ENCODE peak calls at places on chromosomes 11 and 22, in seven cellular contexts. One of them, this sample, is unnamed.

GRCh38 chr11:32429477-32429876 is 5.9 kb downstream of the WT1 start:
- DNase-seq in IMR-90: no peak
- DNase-seq in mesenchymal stem cell: no peak
- DNase-seq in mesendoderm: no peak
- DNase-seq in neuronal stem cell: no peak
- DNase-seq in H9: no peak
- DNase-seq in trophoblast cell: no peak
- DNase-seq in this sample: no peak

GRCh38 chr11:73463359-73463758 is 87.2 kb downstream of the RELT start:
- DNase-seq in IMR-90: peak
- DNase-seq in mesenchymal stem cell: peak
- DNase-seq in mesendoderm: no peak
- DNase-seq in neuronal stem cell: no peak
- DNase-seq in H9: no peak
- DNase-seq in trophoblast cell: peak
- DNase-seq in this sample: no peak

GRCh38 chr22:44623771-44624510 is 78.1 kb upstream of the PRR5 start:
- DNase-seq in IMR-90: peak
- DNase-seq in mesenchymal stem cell: peak
- DNase-seq in mesendoderm: peak
- DNase-seq in neuronal stem cell: no peak
- DNase-seq in H9: peak
- DNase-seq in trophoblast cell: peak
- DNase-seq in this sample: peak

GRCh38 chr11:23206736-23207336 is 346.6 kb upstream of the CCDC179 start:
- DNase-seq in IMR-90: peak
- DNase-seq in mesenchymal stem cell: no peak
- DNase-seq in mesendoderm: no peak
- DNase-seq in neuronal stem cell: no peak
- DNase-seq in H9: no peak
- DNase-seq in trophoblast cell: peak
- DNase-seq in this sample: no peak

GRCh38 chr11:128467610-128468041 is 119.7 kb downstream of the ETS1 start:
- DNase-seq in IMR-90: peak
- DNase-seq in mesenchymal stem cell: peak
- DNase-seq in mesendoderm: peak
- DNase-seq in neuronal stem cell: no peak
- DNase-seq in H9: no peak
- DNase-seq in trophoblast cell: peak
- DNase-seq in this sample: peak

GRCh38 chr11:126719740-126720139 is 280.8 kb downstream of the KIRREL3 start:
- DNase-seq in IMR-90: no peak
- DNase-seq in mesenchymal stem cell: no peak
- DNase-seq in mesendoderm: no peak
- DNase-seq in neuronal stem cell: no peak
- DNase-seq in H9: no peak
- DNase-seq in trophoblast cell: no peak
- DNase-seq in this sample: no peak

GRCh38 chr11:72405009-72405408 is 29.3 kb downstream of the CLPB start:
- DNase-seq in IMR-90: no peak
- DNase-seq in mesenchymal stem cell: no peak
- DNase-seq in mesendoderm: no peak
- DNase-seq in neuronal stem cell: no peak
- DNase-seq in H9: no peak
- DNase-seq in trophoblast cell: peak
- DNase-seq in this sample: no peak

GRCh38 chr11:121476379-121477032 is 23.7 kb upstream of the SORL1-AS1 start:
- DNase-seq in IMR-90: no peak
- DNase-seq in mesenchymal stem cell: no peak
- DNase-seq in mesendoderm: no peak
- DNase-seq in neuronal stem cell: no peak
- DNase-seq in H9: no peak
- DNase-seq in trophoblast cell: no peak
- DNase-seq in this sample: no peak

GRCh38 chr11:32706985-32707736 is 87.3 kb downstream of the CCDC73 start:
- DNase-seq in IMR-90: peak
- DNase-seq in mesenchymal stem cell: peak
- DNase-seq in mesendoderm: no peak
- DNase-seq in neuronal stem cell: no peak
- DNase-seq in H9: no peak
- DNase-seq in trophoblast cell: peak
- DNase-seq in this sample: no peak

GRCh38 chr22:40326905-40327735 is 19.2 kb upstream of the ADSL start:
- DNase-seq in IMR-90: peak
- DNase-seq in mesenchymal stem cell: peak
- DNase-seq in mesendoderm: peak
- DNase-seq in neuronal stem cell: peak
- DNase-seq in H9: peak
- DNase-seq in trophoblast cell: no peak
- DNase-seq in this sample: no peak

GRCh38 chr11:108241370-108242037 is 18.6 kb downstream of the ATM start:
- DNase-seq in IMR-90: peak
- DNase-seq in mesenchymal stem cell: no peak
- DNase-seq in mesendoderm: no peak
- DNase-seq in neuronal stem cell: no peak
- DNase-seq in H9: no peak
- DNase-seq in trophoblast cell: peak
- DNase-seq in this sample: no peak

GRCh38 chr11:108872781-108873291 is 208.0 kb downstream of the DDX10 start:
- DNase-seq in IMR-90: peak
- DNase-seq in mesenchymal stem cell: no peak
- DNase-seq in mesendoderm: no peak
- DNase-seq in neuronal stem cell: no peak
- DNase-seq in H9: no peak
- DNase-seq in trophoblast cell: no peak
- DNase-seq in this sample: no peak

GRCh38 chr11:106988151-106988806 is 30.0 kb downstream of the GUCY1A2 start:
- DNase-seq in IMR-90: peak
- DNase-seq in mesenchymal stem cell: peak
- DNase-seq in mesendoderm: no peak
- DNase-seq in neuronal stem cell: no peak
- DNase-seq in H9: no peak
- DNase-seq in trophoblast cell: no peak
- DNase-seq in this sample: no peak

GRCh38 chr22:49203091-49203862 is 624.4 kb downstream of the BRD1 start:
- DNase-seq in IMR-90: no peak
- DNase-seq in mesenchymal stem cell: no peak
- DNase-seq in mesendoderm: no peak
- DNase-seq in neuronal stem cell: no peak
- DNase-seq in H9: peak
- DNase-seq in trophoblast cell: no peak
- DNase-seq in this sample: no peak

GRCh38 chr11:132999519-132999918 is 532.8 kb downstream of the OPCML start:
- DNase-seq in IMR-90: no peak
- DNase-seq in mesenchymal stem cell: no peak
- DNase-seq in mesendoderm: no peak
- DNase-seq in neuronal stem cell: no peak
- DNase-seq in H9: no peak
- DNase-seq in trophoblast cell: no peak
- DNase-seq in this sample: no peak

GRCh38 chr11:90476442-90477007 is 253.7 kb upstream of the CHORDC1 start:
- DNase-seq in IMR-90: peak
- DNase-seq in mesenchymal stem cell: peak
- DNase-seq in mesendoderm: peak
- DNase-seq in neuronal stem cell: peak
- DNase-seq in H9: peak
- DNase-seq in trophoblast cell: peak
- DNase-seq in this sample: no peak

GRCh38 chr11:133579165-133580031 is 47.1 kb upstream of the OPCML start:
- DNase-seq in IMR-90: no peak
- DNase-seq in mesenchymal stem cell: no peak
- DNase-seq in mesendoderm: peak
- DNase-seq in neuronal stem cell: peak
- DNase-seq in H9: peak
- DNase-seq in trophoblast cell: no peak
- DNase-seq in this sample: peak

GRCh38 chr22:50074551-50075042 is 10.6 kb downstream of the MLC1 start:
- DNase-seq in IMR-90: no peak
- DNase-seq in mesenchymal stem cell: no peak
- DNase-seq in mesendoderm: peak
- DNase-seq in neuronal stem cell: no peak
- DNase-seq in H9: peak
- DNase-seq in trophoblast cell: no peak
- DNase-seq in this sample: no peak

GRCh38 chr11:84993386-84993785 is 633.8 kb downstream of the DLG2 start:
- DNase-seq in IMR-90: no peak
- DNase-seq in mesenchymal stem cell: no peak
- DNase-seq in mesendoderm: peak
- DNase-seq in neuronal stem cell: no peak
- DNase-seq in H9: peak
- DNase-seq in trophoblast cell: no peak
- DNase-seq in this sample: peak

GRCh38 chr11:82969811-82970210 is 68.3 kb downstream of the DDIAS start:
- DNase-seq in IMR-90: no peak
- DNase-seq in mesenchymal stem cell: no peak
- DNase-seq in mesendoderm: no peak
- DNase-seq in neuronal stem cell: no peak
- DNase-seq in H9: no peak
- DNase-seq in trophoblast cell: no peak
- DNase-seq in this sample: no peak

GRCh38 chr11:11480951-11481350 is 127.9 kb upstream of the CSNK2A3 start:
- DNase-seq in IMR-90: peak
- DNase-seq in mesenchymal stem cell: no peak
- DNase-seq in mesendoderm: no peak
- DNase-seq in neuronal stem cell: no peak
- DNase-seq in H9: no peak
- DNase-seq in trophoblast cell: peak
- DNase-seq in this sample: no peak

GRCh38 chr11:46363031-46363407 is 15.8 kb downstream of the DGKZ start:
- DNase-seq in IMR-90: peak
- DNase-seq in mesenchymal stem cell: peak
- DNase-seq in mesendoderm: peak
- DNase-seq in neuronal stem cell: no peak
- DNase-seq in H9: no peak
- DNase-seq in trophoblast cell: peak
- DNase-seq in this sample: no peak

GRCh38 chr11:8532475-8532874 is 61.6 kb downstream of the STK33 start:
- DNase-seq in IMR-90: no peak
- DNase-seq in mesenchymal stem cell: no peak
- DNase-seq in mesendoderm: no peak
- DNase-seq in neuronal stem cell: no peak
- DNase-seq in H9: no peak
- DNase-seq in trophoblast cell: no peak
- DNase-seq in this sample: no peak

GRCh38 chr11:112769170-112769569 is 192.1 kb upstream of the NCAM1 start:
- DNase-seq in IMR-90: no peak
- DNase-seq in mesenchymal stem cell: no peak
- DNase-seq in mesendoderm: no peak
- DNase-seq in neuronal stem cell: no peak
- DNase-seq in H9: no peak
- DNase-seq in trophoblast cell: no peak
- DNase-seq in this sample: no peak

GRCh38 chr11:44147751-44148150 is 52.3 kb downstream of the EXT2 start:
- DNase-seq in IMR-90: no peak
- DNase-seq in mesenchymal stem cell: no peak
- DNase-seq in mesendoderm: no peak
- DNase-seq in neuronal stem cell: no peak
- DNase-seq in H9: no peak
- DNase-seq in trophoblast cell: no peak
- DNase-seq in this sample: no peak

GRCh38 chr11:47376543-47377371 is 1.6 kb downstream of the SPI1 start:
- DNase-seq in IMR-90: no peak
- DNase-seq in mesenchymal stem cell: no peak
- DNase-seq in mesendoderm: peak
- DNase-seq in neuronal stem cell: no peak
- DNase-seq in H9: no peak
- DNase-seq in trophoblast cell: no peak
- DNase-seq in this sample: no peak
- H2AK5ac ChIP-seq in IMR-90: peak
- H2AK5ac ChIP-seq in mesenchymal stem cell: no peak
- H2AK5ac ChIP-seq in mesendoderm: no peak
- H2AK5ac ChIP-seq in neuronal stem cell: peak
- H2AK5ac ChIP-seq in H9: no peak
- H2AK5ac ChIP-seq in trophoblast cell: no peak
- H2AK5ac ChIP-seq in this sample: no peak

GRCh38 chr22:37674951-37675929 is at the start of gene LGALS1:
- DNase-seq in IMR-90: peak
- DNase-seq in mesenchymal stem cell: peak
- DNase-seq in mesendoderm: peak
- DNase-seq in neuronal stem cell: no peak
- DNase-seq in H9: peak
- DNase-seq in trophoblast cell: peak
- DNase-seq in this sample: no peak
- H2AK5ac ChIP-seq in IMR-90: peak
- H2AK5ac ChIP-seq in mesenchymal stem cell: peak
- H2AK5ac ChIP-seq in mesendoderm: no peak
- H2AK5ac ChIP-seq in neuronal stem cell: peak
- H2AK5ac ChIP-seq in H9: no peak
- H2AK5ac ChIP-seq in trophoblast cell: peak
- H2AK5ac ChIP-seq in this sample: no peak

DNA sequence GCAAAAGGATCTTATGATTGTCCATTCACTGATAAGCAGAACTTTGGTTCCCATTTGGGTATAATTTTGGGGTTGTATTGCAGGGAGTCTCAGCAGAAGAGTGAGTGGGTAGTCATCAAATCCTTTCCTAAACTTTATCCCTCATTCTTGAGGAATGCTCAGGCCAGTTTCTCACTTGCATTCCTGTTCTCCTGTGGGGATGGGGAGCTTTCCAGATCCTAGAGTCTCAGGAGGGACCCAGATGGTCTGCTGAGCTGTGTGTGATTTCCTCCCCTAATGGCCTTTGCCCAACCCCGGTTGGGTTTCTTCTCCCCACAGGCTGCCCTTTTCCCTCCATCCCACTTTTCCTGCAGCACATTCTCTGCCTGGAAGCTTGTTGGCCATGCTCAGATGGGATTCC is 79.9 kb downstream of the MIAT start:
- DNase-seq in IMR-90: no peak
- DNase-seq in mesenchymal stem cell: no peak
- DNase-seq in mesendoderm: no peak
- DNase-seq in neuronal stem cell: no peak
- DNase-seq in H9: no peak
- DNase-seq in trophoblast cell: no peak
- DNase-seq in this sample: no peak
- H2AK5ac ChIP-seq in IMR-90: no peak
- H2AK5ac ChIP-seq in mesenchymal stem cell: no peak
- H2AK5ac ChIP-seq in mesendoderm: no peak
- H2AK5ac ChIP-seq in neuronal stem cell: peak
- H2AK5ac ChIP-seq in H9: no peak
- H2AK5ac ChIP-seq in trophoblast cell: no peak
- H2AK5ac ChIP-seq in this sample: no peak

GRCh38 chr11:93905384-93905783 is 55.0 kb upstream of the VSTM5 start:
- DNase-seq in IMR-90: peak
- DNase-seq in mesenchymal stem cell: peak
- DNase-seq in mesendoderm: no peak
- DNase-seq in neuronal stem cell: no peak
- DNase-seq in H9: no peak
- DNase-seq in trophoblast cell: peak
- DNase-seq in this sample: no peak

GRCh38 chr11:93906486-93906885 is 56.1 kb upstream of the VSTM5 start:
- DNase-seq in IMR-90: peak
- DNase-seq in mesenchymal stem cell: no peak
- DNase-seq in mesendoderm: no peak
- DNase-seq in neuronal stem cell: no peak
- DNase-seq in H9: no peak
- DNase-seq in trophoblast cell: peak
- DNase-seq in this sample: no peak

GRCh38 chr11:93903989-93904388 is 53.6 kb upstream of the VSTM5 start:
- DNase-seq in IMR-90: no peak
- DNase-seq in mesenchymal stem cell: no peak
- DNase-seq in mesendoderm: peak
- DNase-seq in neuronal stem cell: no peak
- DNase-seq in H9: peak
- DNase-seq in trophoblast cell: no peak
- DNase-seq in this sample: no peak

GRCh38 chr11:93904711-93905110 is 54.3 kb upstream of the VSTM5 start:
- DNase-seq in IMR-90: no peak
- DNase-seq in mesenchymal stem cell: no peak
- DNase-seq in mesendoderm: no peak
- DNase-seq in neuronal stem cell: no peak
- DNase-seq in H9: no peak
- DNase-seq in trophoblast cell: no peak
- DNase-seq in this sample: no peak

GRCh38 chr11:93902921-93903320 is 52.5 kb upstream of the VSTM5 start:
- DNase-seq in IMR-90: no peak
- DNase-seq in mesenchymal stem cell: no peak
- DNase-seq in mesendoderm: no peak
- DNase-seq in neuronal stem cell: no peak
- DNase-seq in H9: no peak
- DNase-seq in trophoblast cell: peak
- DNase-seq in this sample: no peak
- H2AK5ac ChIP-seq in IMR-90: no peak
- H2AK5ac ChIP-seq in mesenchymal stem cell: no peak
- H2AK5ac ChIP-seq in mesendoderm: peak
- H2AK5ac ChIP-seq in neuronal stem cell: no peak
- H2AK5ac ChIP-seq in H9: no peak
- H2AK5ac ChIP-seq in trophoblast cell: no peak
- H2AK5ac ChIP-seq in this sample: no peak

This sample was measured in H1.